ENCODE peak calls at places on chromosomes 2 and 18, in nine cellular contexts. G is colonic mucosa, H is GM13977, F is H9, J is OCI-LY7, X is IMR-90, B is neural crest cell, P is Calu3, Y is dorsolateral prefrontal cortex. M is an unnamed sample.
A peak's percentile ranks its signal among the peaks of the same experiment; 100 is the strongest.

GRCh38 chr2:39437522-39438296 is 624 bp upstream of the MAP4K3 start:
- DNase-seq in G (peak; percentile 81), P (peak; percentile 52), F (no peak), Y (peak; percentile 43), X (peak; percentile 31), J (peak; percentile 60), H (peak; percentile 80), B (no peak), M (no peak)

GRCh38 chr2:108184421-108184820 is 55.3 kb upstream of the SULT1C3 start:
- DNase-seq in B (no peak), P (peak; percentile 28), H (peak; percentile 9), J (peak; percentile 20), Y (no peak), X (peak; percentile 13), G (no peak), F (no peak), M (no peak)

GRCh38 chr2:171025199-171025598 is 96.1 kb downstream of the GORASP2 start:
- DNase-seq in Y (no peak), X (no peak), H (no peak), J (no peak), B (no peak), P (no peak), F (no peak), G (no peak), M (no peak)

GRCh38 chr2:32453242-32454062 is 96.6 kb downstream of the BIRC6 start:
- DNase-seq in F (no peak), X (peak; percentile 44), P (no peak), Y (no peak), B (no peak), G (no peak), J (no peak), H (no peak), M (no peak)

GRCh38 chr18:11004951-11005350 is 144.4 kb downstream of the PIEZO2 start:
- DNase-seq in H (no peak), P (no peak), X (no peak), J (no peak), B (no peak), Y (no peak), G (no peak), F (no peak), M (no peak)

GRCh38 chr2:10097352-10098148 is 17.3 kb upstream of the CYS1 start:
- DNase-seq in F (peak; percentile 85), H (peak; percentile 70), G (peak; percentile 74), J (peak; percentile 59), P (peak; percentile 80), B (peak; percentile 63), Y (peak; percentile 72), X (peak; percentile 43), M (no peak)

GRCh38 chr2:159140070-159140774 is 146.3 kb downstream of the WDSUB1 start:
- DNase-seq in G (no peak), F (no peak), X (peak; percentile 92), B (no peak), P (no peak), H (no peak), Y (no peak), J (no peak), M (peak; percentile 61)

GRCh38 chr2:223047260-223047761 is 4.7 kb upstream of the KCNE4 start:
- DNase-seq in G (no peak), Y (no peak), P (no peak), X (peak; percentile 97), F (no peak), B (no peak), H (no peak), J (no peak), M (peak; percentile 93)

GRCh38 chr2:176552456-176553135 is 283.4 kb downstream of the MTX2 start:
- DNase-seq in F (no peak), B (no peak), Y (no peak), J (no peak), H (no peak), X (peak; percentile 65), G (no peak), P (no peak), M (peak; percentile 79)

GRCh38 chr2:45128580-45128997 is 119.3 kb upstream of the SIX2 start:
- DNase-seq in X (peak; percentile 94), P (peak; percentile 64), H (no peak), B (no peak), J (no peak), F (no peak), G (no peak), Y (no peak), M (peak; percentile 89)

GRCh38 chr2:42984081-42984480 is 191.7 kb upstream of the HAAO start:
- DNase-seq in Y (peak; percentile 8), G (no peak), X (no peak), H (no peak), P (no peak), B (no peak), J (no peak), F (no peak), M (no peak)

GRCh38 chr2:86622409-86622877 is 1.2 kb downstream of the RNF103 start:
- DNase-seq in P (no peak), Y (no peak), B (no peak), H (no peak), F (no peak), X (peak; percentile 10), J (peak; percentile 49), G (peak; percentile 42), M (no peak)

GRCh38 chr18:61771861-61772260 is 120.9 kb downstream of the RNF152 start:
- DNase-seq in X (no peak), H (no peak), P (no peak), Y (no peak), B (no peak), J (no peak), F (no peak), G (no peak), M (no peak)

GRCh38 chr2:231460073-231460861 is 4.0 kb downstream of the NCL start:
- DNase-seq in G (no peak), J (no peak), X (no peak), P (no peak), F (no peak), Y (no peak), H (no peak), B (no peak), M (no peak)

GRCh38 chr2:47631840-47632398 is 151.0 kb upstream of the MSH6 start:
- DNase-seq in H (no peak), F (no peak), G (peak; percentile 46), J (no peak), Y (peak; percentile 52), P (peak; percentile 85), B (no peak), X (peak; percentile 68), M (peak; percentile 38)

GRCh38 chr2:74884866-74885265 is 50.9 kb downstream of the HK2 start:
- DNase-seq in J (no peak), H (no peak), X (no peak), G (no peak), F (no peak), B (no peak), P (no peak), Y (no peak), M (no peak)

GRCh38 chr2:62362561-62362960 is 143.4 kb downstream of the TMEM17 start:
- DNase-seq in B (no peak), H (peak; percentile 68), X (no peak), G (peak; percentile 22), J (no peak), F (peak; percentile 80), P (peak; percentile 24), Y (no peak), M (no peak)

GRCh38 chr2:120313695-120314615 is 32.0 kb upstream of the INHBB start:
- DNase-seq in J (no peak), H (no peak), B (no peak), X (no peak), P (no peak), G (peak; percentile 27), F (no peak), Y (peak; percentile 24), M (no peak)

GRCh38 chr2:66446178-66446860 is 11.4 kb downstream of the MEIS1 start:
- DNase-seq in F (peak; percentile 69), J (no peak), X (no peak), G (no peak), H (no peak), B (no peak), Y (no peak), P (no peak), M (no peak)

GRCh38 chr2:179991344-179991743 is 15.8 kb downstream of the CWC22 start:
- DNase-seq in J (peak; percentile 24), B (no peak), Y (peak; percentile 46), P (peak; percentile 16), H (no peak), G (no peak), F (peak; percentile 37), X (no peak), M (no peak)
- TF ChIP-seq CTCF in J (peak; percentile 44), B (no peak), Y (no peak), P (no peak), H (peak; percentile 7), G (no peak), F (peak; percentile 53), X (peak; percentile 13), M (peak; percentile 30)

DNA sequence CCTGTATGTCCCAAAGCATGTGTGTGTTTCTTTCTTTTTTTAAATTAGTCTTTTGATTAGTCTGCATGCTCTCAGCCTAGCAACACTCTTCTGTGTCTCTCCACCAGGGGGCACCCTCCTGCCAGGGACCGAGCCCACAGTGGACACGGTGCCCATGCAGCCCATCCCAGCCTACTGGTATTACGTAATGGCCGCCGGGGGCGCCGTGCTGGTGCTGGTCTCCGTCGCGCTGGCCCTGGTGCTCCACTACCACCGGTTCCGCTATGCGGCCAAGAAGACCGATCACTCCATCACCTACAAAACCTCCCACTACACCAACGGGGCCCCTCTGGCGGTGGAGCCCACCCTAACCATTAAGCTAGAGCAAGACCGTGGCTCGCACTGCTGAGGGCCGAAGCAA is 93.8 kb downstream of the NRP2 start:
- DNase-seq in P (peak; percentile 76), G (peak; percentile 66), B (peak; percentile 62), F (peak; percentile 93), Y (peak; percentile 62), X (no peak), H (peak; percentile 50), J (peak; percentile 33), M (no peak)
- TF ChIP-seq CTCF in P (peak; percentile 67), G (peak; percentile 53), B (peak; percentile 67), F (peak; percentile 98), Y (peak; percentile 53), X (peak; percentile 47), H (peak; percentile 82), J (peak; percentile 82), M (peak; percentile 69)

GRCh38 chr2:197181491-197181890 is 129.1 kb downstream of the ANKRD44 start:
- DNase-seq in J (no peak), P (no peak), G (no peak), F (no peak), H (no peak), B (no peak), X (peak; percentile 80), Y (no peak), M (no peak)
- TF ChIP-seq CTCF in J (no peak), P (no peak), G (no peak), F (no peak), H (no peak), B (no peak), X (no peak), Y (no peak), M (no peak)

DNA sequence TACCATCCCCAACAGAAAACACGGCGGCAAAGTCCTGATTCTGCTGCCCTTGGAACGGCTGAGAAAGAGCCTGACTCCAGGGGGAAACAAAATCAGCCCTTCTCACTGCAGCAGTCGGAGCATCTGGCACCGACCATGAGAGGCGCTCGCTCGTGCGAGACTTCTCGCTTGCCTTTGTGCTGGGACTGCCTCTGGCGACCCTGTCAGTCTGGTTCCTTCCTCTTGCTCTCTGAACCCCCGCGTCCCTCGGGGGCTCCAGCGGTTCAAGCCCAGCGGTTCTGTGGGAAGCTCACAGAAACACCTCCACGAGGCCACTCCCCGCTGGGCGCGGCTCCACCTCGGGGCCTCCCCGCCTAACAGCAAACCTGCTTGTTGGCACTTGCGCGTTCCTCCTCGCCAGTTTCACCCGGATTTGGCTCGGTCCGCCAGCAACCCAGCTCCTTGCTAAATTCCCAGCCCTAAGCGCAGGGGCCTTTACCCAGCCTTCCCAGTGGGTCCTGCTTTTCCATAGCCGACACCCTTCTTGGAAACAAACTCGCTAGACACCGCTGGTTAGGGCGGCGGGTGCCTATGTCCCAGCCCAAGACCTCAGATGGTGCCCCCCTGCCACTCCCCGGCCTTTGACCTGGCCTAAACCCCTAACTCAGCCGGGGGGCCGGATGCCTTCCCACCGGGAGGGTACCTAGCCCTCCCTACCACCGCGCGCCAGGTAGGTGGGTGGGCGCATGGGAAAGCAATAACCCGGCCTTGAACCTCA is 2.2 kb downstream of the RND3 start:
- DNase-seq in G (peak; percentile 94), H (peak; percentile 34), F (peak; percentile 76), Y (peak; percentile 67), P (peak; percentile 84), X (peak; percentile 53), B (peak; percentile 54), J (no peak), M (no peak)
- TF ChIP-seq CTCF in G (no peak), H (no peak), F (peak; percentile 56), Y (no peak), P (no peak), X (no peak), B (peak; percentile 47), J (no peak), M (peak; percentile 9)